ENCODE peak calls at places on chromosomes 2 and 18, in five cellular contexts. D is neuronal stem cell, B is H9, S is H1, N is trophoblast cell. C is an unnamed sample.

GRCh38 chr18:34702814-34703213 is 7.3 kb upstream of the DTNA start:
- DNase-seq in D (no peak), B (no peak), S (no peak), N (no peak), C (no peak)

GRCh38 chr2:236974752-236975151 is 110.9 kb upstream of the COPS8 start:
- DNase-seq in D (no peak), B (peak; percentile 13), S (no peak), N (no peak), C (no peak)

GRCh38 chr2:205386109-205386508 is 296.2 kb upstream of the NRP2 start:
- DNase-seq in D (no peak), B (no peak), S (no peak), N (no peak), C (no peak)

GRCh38 chr2:224938670-224939309 is 103.5 kb downstream of the DOCK10 start:
- DNase-seq in D (peak; percentile 38), B (no peak), S (no peak), N (no peak), C (peak; percentile 77)

GRCh38 chr2:147777408-147777807 is 67.4 kb upstream of the ACVR2A start:
- DNase-seq in D (no peak), B (no peak), S (no peak), N (no peak), C (no peak)

GRCh38 chr2:38171208-38171858 is 95.4 kb upstream of the CYP1B1 start:
- DNase-seq in D (no peak), B (no peak), S (no peak), N (no peak), C (no peak)

GRCh38 chr2:138831154-138831553 is 51.0 kb upstream of the NXPH2 start:
- DNase-seq in D (no peak), B (no peak), S (no peak), N (peak; percentile 71), C (peak; percentile 15)

GRCh38 chr2:28004086-28004485 is 113.6 kb downstream of the BABAM2 start:
- DNase-seq in D (no peak), B (no peak), S (no peak), N (no peak), C (peak; percentile 74)

GRCh38 chr2:227370791-227371312 is 8.3 kb downstream of the TM4SF20 start:
- DNase-seq in D (no peak), B (no peak), S (no peak), N (peak; percentile 91), C (no peak)

GRCh38 chr2:226740039-226740648 is 59.5 kb downstream of the IRS1 start:
- DNase-seq in D (no peak), B (no peak), S (no peak), N (no peak), C (no peak)

GRCh38 chr2:96423866-96424265 is 81.3 kb downstream of the NEURL3 start:
- DNase-seq in D (no peak), B (no peak), S (no peak), N (peak; percentile 42), C (no peak)
- H2AFZ ChIP-seq in D (peak overlapping the region; percentile 87), B (no peak overlapping the region), S (no peak overlapping the region), N (no peak overlapping the region), C (no peak overlapping the region)

GRCh38 chr2:160333324-160334027 is 133.4 kb upstream of the ITGB6 start:
- DNase-seq in D (no peak), B (no peak), S (no peak), N (no peak), C (no peak)

GRCh38 chr2:160336091-160336490 is 136.0 kb upstream of the ITGB6 start:
- DNase-seq in D (no peak), B (no peak), S (no peak), N (no peak), C (peak; percentile 85)

GRCh38 chr2:160332318-160332717 is 132.2 kb upstream of the ITGB6 start:
- DNase-seq in D (no peak), B (no peak), S (no peak), N (no peak), C (peak; percentile 66)

GRCh38 chr2:160331258-160332025 is 131.4 kb upstream of the ITGB6 start:
- DNase-seq in D (no peak), B (no peak), S (no peak), N (no peak), C (no peak)

DNA sequence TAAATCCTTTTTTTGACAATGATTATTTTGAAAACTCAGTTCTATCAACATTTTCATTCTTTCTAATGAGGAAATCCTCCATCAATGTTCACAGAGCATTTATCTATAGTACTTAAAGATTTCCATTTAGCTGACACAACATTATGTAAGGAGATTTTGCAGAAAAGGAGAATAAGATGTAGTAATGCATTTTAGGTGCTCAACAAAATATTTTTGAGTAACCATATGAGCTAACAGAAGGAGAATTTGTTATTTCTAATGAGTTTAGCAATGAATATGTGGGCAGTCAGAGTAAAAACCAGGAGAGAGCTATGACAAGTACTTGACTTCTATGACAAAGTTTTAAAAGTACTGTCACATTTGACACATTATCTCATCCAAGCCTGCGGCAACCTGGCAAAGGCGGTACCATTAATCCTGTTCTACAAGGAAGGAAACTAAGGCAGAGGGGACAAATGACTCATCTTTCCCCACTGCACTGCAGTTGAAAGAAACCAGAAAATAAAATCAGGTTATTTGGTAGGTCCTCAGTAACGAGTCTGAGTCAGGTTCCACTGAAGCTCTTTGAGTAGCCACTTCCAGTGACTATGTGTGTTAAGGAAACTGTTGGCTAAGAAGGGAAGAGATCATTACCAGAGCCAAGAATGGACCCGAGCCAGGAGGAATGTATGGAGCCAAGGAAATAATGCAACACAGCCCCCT is 134.1 kb upstream of the ITGB6 start:
- DNase-seq in D (no peak), B (no peak), S (no peak), N (peak; percentile 94), C (peak; percentile 67)
- H2BK12ac ChIP-seq in D (no peak overlapping the region), B (no peak overlapping the region), S (no peak overlapping the region), N (no peak overlapping the region), C (no peak overlapping the region)

GRCh38 chr18:37502036-37502435 is 63.6 kb downstream of the CELF4 start:
- DNase-seq in D (no peak), B (no peak), S (no peak), N (no peak), C (no peak)
- H2AFZ ChIP-seq in D (no peak overlapping the region), B (no peak overlapping the region), S (no peak overlapping the region), N (no peak overlapping the region), C (no peak overlapping the region)

GRCh38 chr2:164897521-164898260 is 56.1 kb upstream of the COBLL1 start:
- DNase-seq in D (no peak), B (no peak), S (no peak), N (peak; percentile 27), C (no peak)

GRCh38 chr2:164891460-164891859 is 49.8 kb upstream of the COBLL1 start:
- DNase-seq in D (no peak), B (no peak), S (no peak), N (no peak), C (no peak)

GRCh38 chr2:164898475-164898874 is 56.9 kb downstream of the SLC38A11 start:
- DNase-seq in D (no peak), B (no peak), S (no peak), N (peak; percentile 98), C (peak; percentile 65)

GRCh38 chr2:164896226-164896625 is 54.6 kb upstream of the COBLL1 start:
- DNase-seq in D (no peak), B (no peak), S (no peak), N (peak; percentile 94), C (peak; percentile 31)

GRCh38 chr2:164896634-164897033 is 55.0 kb upstream of the COBLL1 start:
- DNase-seq in D (no peak), B (no peak), S (no peak), N (peak; percentile 76), C (peak; percentile 76)
- H2BK12ac ChIP-seq in D (no peak overlapping the region), B (no peak overlapping the region), S (no peak overlapping the region), N (no peak overlapping the region), C (no peak overlapping the region)

GRCh38 chr2:70475266-70475665 is 78.4 kb downstream of the TGFA start:
- DNase-seq in D (no peak), B (no peak), S (no peak), N (no peak), C (no peak)
- H2AFZ ChIP-seq in D (no peak overlapping the region), B (no peak overlapping the region), S (no peak overlapping the region), N (no peak overlapping the region), C (no peak overlapping the region)

GRCh38 chr18:8828798-8829197 is 123.4 kb downstream of the MTCL1 start:
- DNase-seq in D (no peak), B (no peak), S (no peak), N (no peak), C (no peak)
- H2BK12ac ChIP-seq in D (no peak overlapping the region), B (no peak overlapping the region), S (peak overlapping the region; percentile 60), N (no peak overlapping the region), C (no peak overlapping the region)

GRCh38 chr2:187542123-187542522 is 12.1 kb downstream of the TFPI start:
- DNase-seq in D (no peak), B (no peak), S (no peak), N (no peak), C (peak; percentile 62)
- H2AFZ ChIP-seq in D (peak overlapping the region; percentile 52), B (no peak overlapping the region), S (no peak overlapping the region), N (no peak overlapping the region), C (no peak overlapping the region)

C was measured in mesenchymal stem cell.